ENCODE peak calls at places on chromosome 1, in eight cellular contexts. W is mucosa of descending colon, J is tibial nerve, I is heart right ventricle, P is stomach, S is GM12865, B is choroid plexus epithelial cell, E is Panc1. N is an unnamed sample.

GRCh38 chr1:153919879-153920852 is 2.6 kb downstream of the GATAD2B start:
- DNase-seq in W (no peak), J (no peak), I (no peak), P (no peak), S (peak; percentile 57), B (peak; percentile 51), E (no peak), N (peak; percentile 65)

GRCh38 chr1:118989006-118989736 is 1.0 kb upstream of the TBX15 start:
- DNase-seq in W (no peak), J (no peak), I (no peak), P (no peak), S (no peak), B (peak; percentile 69), E (no peak), N (no peak)

GRCh38 chr1:175810305-175810704 is 66.9 kb upstream of the TNR start:
- DNase-seq in W (no peak), J (no peak), I (no peak), P (no peak), S (no peak), B (no peak), E (no peak), N (no peak)

GRCh38 chr1:7262611-7263010 is 477.4 kb downstream of the CAMTA1 start:
- DNase-seq in W (peak; percentile 72), J (no peak), I (no peak), P (peak; percentile 72), S (no peak), B (no peak), E (no peak), N (no peak)

GRCh38 chr1:94821636-94822305 is 1.6 kb downstream of the SLC44A3 start:
- DNase-seq in W (peak; percentile 22), J (no peak), I (no peak), P (no peak), S (no peak), B (no peak), E (no peak), N (no peak)

GRCh38 chr1:24910751-24911650 is 19.1 kb downstream of the RUNX3 start:
- DNase-seq in W (peak; percentile 51), J (no peak), I (no peak), P (peak; percentile 51), S (peak; percentile 14), B (peak; percentile 72), E (no peak), N (no peak)

GRCh38 chr1:22836846-22837245 is 126.2 kb downstream of the EPHB2 start:
- DNase-seq in W (no peak), J (no peak), I (no peak), P (no peak), S (no peak), B (no peak), E (no peak), N (no peak)

GRCh38 chr1:21280011-21280471 is 10.2 kb downstream of the ECE1 start:
- DNase-seq in W (peak; percentile 52), J (no peak), I (peak; percentile 64), P (no peak), S (no peak), B (no peak), E (no peak), N (no peak)

GRCh38 chr1:228150458-228151169 is 884 bp downstream of the GJC2 start:
- DNase-seq in W (no peak), J (peak; percentile 53), I (peak; percentile 64), P (no peak), S (no peak), B (peak; percentile 42), E (no peak), N (no peak)

GRCh38 chr1:9746651-9747050 is 77.1 kb downstream of the CLSTN1 start:
- DNase-seq in W (no peak), J (no peak), I (no peak), P (no peak), S (no peak), B (no peak), E (no peak), N (no peak)

GRCh38 chr1:9315411-9316079 is 22.9 kb downstream of the SPSB1 start:
- DNase-seq in W (no peak), J (no peak), I (no peak), P (no peak), S (peak; percentile 38), B (peak; percentile 94), E (no peak), N (no peak)

GRCh38 chr1:109188776-109189175 is 24.9 kb upstream of the SARS1 start:
- DNase-seq in W (no peak), J (no peak), I (no peak), P (no peak), S (no peak), B (no peak), E (no peak), N (no peak)

GRCh38 chr1:39671793-39672550 is at the start of gene NT5C1A:
- DNase-seq in W (no peak), J (no peak), I (peak; percentile 67), P (peak; percentile 27), S (peak; percentile 45), B (no peak), E (no peak), N (no peak)

GRCh38 chr1:46302091-46303037 is 1.1 kb downstream of the LRRC41 start:
- DNase-seq in W (peak; percentile 58), J (no peak), I (peak; percentile 42), P (peak; percentile 48), S (peak; percentile 81), B (peak; percentile 70), E (no peak), N (no peak)

GRCh38 chr1:109185990-109186703 is 27.6 kb upstream of the SARS1 start:
- DNase-seq in W (no peak), J (no peak), I (no peak), P (no peak), S (no peak), B (peak; percentile 4), E (no peak), N (no peak)

GRCh38 chr1:45666836-45667235 is 19.5 kb downstream of the GPBP1L1 start:
- DNase-seq in W (no peak), J (no peak), I (no peak), P (no peak), S (no peak), B (no peak), E (no peak), N (no peak)

GRCh38 chr1:181077576-181078242 is 10.8 kb upstream of the IER5 start:
- DNase-seq in W (no peak), J (no peak), I (no peak), P (no peak), S (no peak), B (peak; percentile 63), E (no peak), N (no peak)

GRCh38 chr1:30982937-30983336 is 74.4 kb upstream of the SDC3 start:
- DNase-seq in W (no peak), J (no peak), I (no peak), P (no peak), S (peak; percentile 26), B (peak; percentile 74), E (no peak), N (no peak)

GRCh38 chr1:213989740-213990472 is 2.1 kb downstream of the PROX1 start:
- DNase-seq in W (peak; percentile 62), J (no peak), I (no peak), P (no peak), S (no peak), B (no peak), E (no peak), N (no peak)
- H3K4me3 ChIP-seq in W (no peak overlapping the region), J (no peak overlapping the region), I (peak overlapping the region; percentile 49), P (peak overlapping the region; percentile 50), S (no peak overlapping the region), B (no peak overlapping the region), E (no peak overlapping the region), N (no peak overlapping the region)

DNA sequence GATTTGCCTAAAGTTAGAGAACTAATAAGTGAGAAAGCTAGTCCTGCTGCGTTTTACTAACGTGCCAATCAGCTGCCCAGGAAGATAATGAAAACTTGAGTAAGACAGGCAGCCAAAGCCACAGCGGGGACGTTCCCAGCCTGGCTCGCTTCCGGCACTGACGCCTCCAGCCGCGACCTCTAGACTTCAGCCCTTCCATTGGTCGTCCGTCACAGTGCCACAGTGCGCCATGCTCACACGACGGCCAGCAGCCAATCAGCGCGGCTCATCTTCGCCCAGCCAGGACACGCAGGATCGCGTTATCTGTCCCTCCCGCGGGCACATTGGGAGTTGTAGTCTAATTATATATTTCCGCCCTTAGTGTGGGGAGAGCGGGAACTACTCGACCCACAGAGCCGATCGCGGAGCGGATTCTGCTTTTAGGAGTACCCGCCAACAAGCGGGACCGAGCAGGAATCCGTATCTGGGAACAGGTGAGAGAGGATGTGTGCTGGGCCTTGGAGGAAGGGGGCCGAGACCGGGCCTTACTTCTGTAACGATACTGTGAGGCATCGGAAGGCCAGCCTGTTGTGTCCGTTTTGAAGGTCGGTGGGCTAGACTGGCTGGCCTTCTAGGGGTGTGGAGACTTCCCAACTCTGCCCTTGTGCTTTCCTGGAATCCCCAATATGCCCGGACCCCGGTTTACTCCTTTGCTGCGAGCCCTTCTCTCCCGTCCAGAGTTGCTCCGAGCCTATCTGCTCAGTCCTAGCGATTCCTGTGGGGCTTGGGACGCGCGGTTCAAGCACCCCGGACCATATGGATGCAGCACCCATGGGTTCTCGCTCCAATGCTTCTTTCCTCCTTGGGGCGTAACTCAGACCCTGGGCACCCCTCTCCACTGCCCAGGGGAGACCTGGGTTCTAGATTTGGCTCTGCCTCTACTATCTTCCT is at the start of gene FDPS:
- DNase-seq in W (peak; percentile 98), J (peak; percentile 96), I (peak; percentile 98), P (peak; percentile 99), S (peak; percentile 100), B (peak; percentile 100), E (peak; percentile 96), N (peak; percentile 99)
- TF ChIP-seq CTCF in W (peak; percentile 17), J (peak; percentile 80), I (no peak), P (no peak), S (no peak), B (no peak), E (no peak), N (no peak)

GRCh38 chr1:201399018-201399351 is at the start of gene LAD1:
- DNase-seq in W (no peak), J (no peak), I (no peak), P (no peak), S (no peak), B (no peak), E (no peak), N (no peak)
- H3K4me3 ChIP-seq in W (peak within 1 kb of the TSS; percentile 36), J (peak within 1 kb of the TSS; percentile 39), I (peak within 1 kb of the TSS; percentile 7), P (peak within 1 kb of the TSS; percentile 44), S (no peak within 1 kb of the TSS), B (no peak within 1 kb of the TSS), E (no peak within 1 kb of the TSS), N (no peak within 1 kb of the TSS)

GRCh38 chr1:245822997-245823396 is 668.2 kb downstream of the KIF26B start:
- DNase-seq in W (no peak), J (no peak), I (no peak), P (no peak), S (no peak), B (peak; percentile 95), E (peak; percentile 32), N (peak; percentile 59)
- TF ChIP-seq CTCF in W (no peak), J (no peak), I (no peak), P (no peak), S (no peak), B (peak; percentile 3), E (no peak), N (no peak)

DNA sequence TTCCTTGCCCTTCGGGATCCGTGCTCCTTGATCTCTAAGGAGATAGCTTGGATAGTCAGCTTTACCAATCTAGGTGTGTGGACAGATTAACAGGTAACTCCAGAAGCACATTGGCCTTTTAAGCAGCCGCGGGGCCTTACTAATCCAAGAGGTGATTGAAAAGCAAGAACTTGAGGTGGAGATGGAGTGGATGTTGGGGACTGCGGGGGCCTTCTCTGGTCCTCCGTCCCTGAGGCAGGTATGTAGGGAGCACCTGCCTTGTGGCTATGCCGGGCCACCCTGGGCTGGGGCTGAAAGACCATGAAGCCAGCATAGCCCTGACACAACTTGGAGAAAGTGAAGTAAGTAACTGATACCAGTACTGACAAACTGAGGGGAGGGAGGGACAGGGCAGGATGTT is 10.6 kb downstream of the SOX13 start:
- DNase-seq in W (no peak), J (no peak), I (no peak), P (no peak), S (no peak), B (no peak), E (no peak), N (no peak)
- H3K4me3 ChIP-seq in W (no peak overlapping the region), J (no peak overlapping the region), I (no peak overlapping the region), P (no peak overlapping the region), S (no peak overlapping the region), B (no peak overlapping the region), E (no peak overlapping the region), N (no peak overlapping the region)